ENCODE peak calls at places on chromosomes 13 and 19, in six cellular contexts. One of them, this sample, is unnamed.

GRCh38 chr19:9801976-9802375 is 16.9 kb downstream of the FBXL12 start:
- DNase-seq in H9: peak; percentile 69
- DNase-seq in heart left ventricle: no peak
- DNase-seq in left ventricle myocardium inferior: no peak
- DNase-seq in tibial artery: no peak
- DNase-seq in testis: peak; percentile 58
- DNase-seq in this sample: no peak

GRCh38 chr13:113585828-113586355 is 1.3 kb downstream of the TFDP1 start:
- DNase-seq in heart left ventricle: no peak
- DNase-seq in H9: no peak
- DNase-seq in testis: peak; percentile 13
- DNase-seq in left ventricle myocardium inferior: no peak
- DNase-seq in tibial artery: peak; percentile 37
- DNase-seq in this sample: peak; percentile 3

GRCh38 chr13:65265988-65266387 is 1964.1 kb downstream of the PCDH9 start:
- DNase-seq in left ventricle myocardium inferior: no peak
- DNase-seq in H9: no peak
- DNase-seq in tibial artery: no peak
- DNase-seq in heart left ventricle: no peak
- DNase-seq in testis: no peak
- DNase-seq in this sample: no peak

GRCh38 chr13:58953638-58954037 is 1210.1 kb downstream of the DIAPH3 start:
- DNase-seq in left ventricle myocardium inferior: no peak
- DNase-seq in H9: no peak
- DNase-seq in heart left ventricle: no peak
- DNase-seq in testis: no peak
- DNase-seq in tibial artery: no peak
- DNase-seq in this sample: no peak

GRCh38 chr19:7852851-7853759 is 21.1 kb downstream of the PRR36 start:
- DNase-seq in testis: peak; percentile 81
- DNase-seq in heart left ventricle: peak; percentile 53
- DNase-seq in left ventricle myocardium inferior: peak; percentile 54
- DNase-seq in H9: peak; percentile 96
- DNase-seq in tibial artery: no peak
- DNase-seq in this sample: peak; percentile 60

GRCh38 chr19:5967994-5968430 is 9.9 kb downstream of the RANBP3 start:
- DNase-seq in testis: peak; percentile 85
- DNase-seq in heart left ventricle: peak; percentile 69
- DNase-seq in tibial artery: peak; percentile 77
- DNase-seq in left ventricle myocardium inferior: peak; percentile 52
- DNase-seq in H9: peak; percentile 75
- DNase-seq in this sample: no peak

GRCh38 chr19:12293771-12294307 is 844 bp downstream of the ZNF44 start:
- DNase-seq in tibial artery: peak; percentile 77
- DNase-seq in left ventricle myocardium inferior: peak; percentile 50
- DNase-seq in testis: peak; percentile 71
- DNase-seq in heart left ventricle: peak; percentile 48
- DNase-seq in H9: peak; percentile 74
- DNase-seq in this sample: peak; percentile 48

GRCh38 chr19:10784257-10784656 is 51.8 kb downstream of the TMED1 start:
- DNase-seq in heart left ventricle: peak; percentile 59
- DNase-seq in tibial artery: peak; percentile 72
- DNase-seq in testis: no peak
- DNase-seq in H9: no peak
- DNase-seq in left ventricle myocardium inferior: peak; percentile 43
- DNase-seq in this sample: no peak

GRCh38 chr13:40159736-40160135 is 504.3 kb downstream of the COG6 start:
- DNase-seq in left ventricle myocardium inferior: no peak
- DNase-seq in H9: no peak
- DNase-seq in testis: no peak
- DNase-seq in tibial artery: no peak
- DNase-seq in heart left ventricle: no peak
- DNase-seq in this sample: no peak

GRCh38 chr19:46963093-46963734 is 56.4 kb upstream of the NPAS1 start:
- DNase-seq in testis: no peak
- DNase-seq in tibial artery: no peak
- DNase-seq in left ventricle myocardium inferior: no peak
- DNase-seq in heart left ventricle: no peak
- DNase-seq in H9: no peak
- DNase-seq in this sample: no peak

GRCh38 chr19:6733338-6734095 is 3.9 kb downstream of the GPR108 start:
- DNase-seq in left ventricle myocardium inferior: no peak
- DNase-seq in tibial artery: no peak
- DNase-seq in testis: no peak
- DNase-seq in H9: no peak
- DNase-seq in heart left ventricle: no peak
- DNase-seq in this sample: no peak

GRCh38 chr19:6535558-6536137 is 4.8 kb downstream of the TNFSF9 start:
- DNase-seq in tibial artery: no peak
- DNase-seq in H9: no peak
- DNase-seq in testis: no peak
- DNase-seq in heart left ventricle: no peak
- DNase-seq in left ventricle myocardium inferior: no peak
- DNase-seq in this sample: no peak

GRCh38 chr13:76820759-76821158 is 65.4 kb downstream of the KCTD12 start:
- DNase-seq in H9: no peak
- DNase-seq in heart left ventricle: peak; percentile 77
- DNase-seq in testis: peak; percentile 82
- DNase-seq in left ventricle myocardium inferior: peak; percentile 61
- DNase-seq in tibial artery: peak; percentile 77
- DNase-seq in this sample: no peak

GRCh38 chr13:110425444-110425780 is 118.3 kb downstream of the COL4A2 start:
- DNase-seq in H9: no peak
- DNase-seq in tibial artery: no peak
- DNase-seq in heart left ventricle: no peak
- DNase-seq in testis: no peak
- DNase-seq in left ventricle myocardium inferior: no peak
- DNase-seq in this sample: no peak

GRCh38 chr19:44850641-44851109 is 4.6 kb downstream of the NECTIN2 start:
- DNase-seq in tibial artery: no peak
- DNase-seq in H9: no peak
- DNase-seq in testis: peak; percentile 47
- DNase-seq in left ventricle myocardium inferior: peak; percentile 35
- DNase-seq in heart left ventricle: peak; percentile 52
- DNase-seq in this sample: no peak

GRCh38 chr13:21929400-21929799 is 258.5 kb downstream of the FGF9 start:
- DNase-seq in H9: peak; percentile 40
- DNase-seq in testis: no peak
- DNase-seq in tibial artery: no peak
- DNase-seq in heart left ventricle: no peak
- DNase-seq in left ventricle myocardium inferior: no peak
- DNase-seq in this sample: no peak

GRCh38 chr19:53872762-53873161 is 5.1 kb downstream of the MYADM start:
- DNase-seq in testis: no peak
- DNase-seq in heart left ventricle: no peak
- DNase-seq in tibial artery: no peak
- DNase-seq in left ventricle myocardium inferior: no peak
- DNase-seq in H9: no peak
- DNase-seq in this sample: no peak

GRCh38 chr13:48426052-48426451 is 13.1 kb upstream of the LPAR6 start:
- DNase-seq in heart left ventricle: no peak
- DNase-seq in tibial artery: no peak
- DNase-seq in H9: no peak
- DNase-seq in left ventricle myocardium inferior: no peak
- DNase-seq in testis: no peak
- DNase-seq in this sample: no peak

GRCh38 chr13:110636701-110637201 is 21.4 kb downstream of the NAXD start:
- DNase-seq in testis: no peak
- DNase-seq in heart left ventricle: no peak
- DNase-seq in tibial artery: no peak
- DNase-seq in H9: no peak
- DNase-seq in left ventricle myocardium inferior: no peak
- DNase-seq in this sample: no peak

GRCh38 chr19:43408043-43408442 is 6.6 kb upstream of the TEX101 start:
- DNase-seq in tibial artery: no peak
- DNase-seq in left ventricle myocardium inferior: no peak
- DNase-seq in testis: peak; percentile 17
- DNase-seq in heart left ventricle: no peak
- DNase-seq in H9: no peak
- DNase-seq in this sample: no peak

GRCh38 chr19:43416951-43417623 is 2.4 kb downstream of the TEX101 start:
- DNase-seq in left ventricle myocardium inferior: no peak
- DNase-seq in heart left ventricle: no peak
- DNase-seq in tibial artery: no peak
- DNase-seq in H9: no peak
- DNase-seq in testis: no peak
- DNase-seq in this sample: no peak

GRCh38 chr19:43409415-43409814 is 5.3 kb upstream of the TEX101 start:
- DNase-seq in left ventricle myocardium inferior: no peak
- DNase-seq in heart left ventricle: no peak
- DNase-seq in testis: no peak
- DNase-seq in H9: no peak
- DNase-seq in tibial artery: no peak
- DNase-seq in this sample: no peak

GRCh38 chr19:43414554-43414953 is at the start of gene TEX101:
- DNase-seq in testis: peak; percentile 77
- DNase-seq in tibial artery: no peak
- DNase-seq in left ventricle myocardium inferior: no peak
- DNase-seq in heart left ventricle: no peak
- DNase-seq in H9: no peak
- DNase-seq in this sample: no peak

GRCh38 chr19:43412441-43412840 is 2.2 kb upstream of the TEX101 start:
- DNase-seq in heart left ventricle: no peak
- DNase-seq in left ventricle myocardium inferior: no peak
- DNase-seq in tibial artery: no peak
- DNase-seq in testis: no peak
- DNase-seq in H9: no peak
- DNase-seq in this sample: no peak
- H3K27me3 ChIP-seq in heart left ventricle: no peaks in the 10 kb centered on the region
- H3K27me3 ChIP-seq in left ventricle myocardium inferior: peaks cover 18% of the 10 kb centered on the region
- H3K27me3 ChIP-seq in tibial artery: no peaks in the 10 kb centered on the region
- H3K27me3 ChIP-seq in testis: no peaks in the 10 kb centered on the region
- H3K27me3 ChIP-seq in H9: no peaks in the 10 kb centered on the region
- H3K27me3 ChIP-seq in this sample: no peaks in the 10 kb centered on the region

DNA sequence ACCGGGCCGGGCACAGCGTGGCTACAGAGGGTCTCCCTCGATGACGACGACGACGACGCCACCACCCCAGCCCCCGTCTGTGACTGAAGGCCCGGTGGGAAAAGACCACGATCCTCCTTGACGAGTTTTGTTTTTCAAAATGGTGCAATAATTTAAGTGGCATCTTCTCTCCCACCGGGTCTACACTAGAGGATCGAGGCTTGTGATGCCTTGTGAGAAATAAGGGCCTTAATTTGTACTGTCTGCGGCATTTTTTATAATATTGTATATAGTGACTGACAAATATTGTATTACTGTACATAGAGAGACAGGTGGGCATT is 2.5 kb downstream of the KLF2 start:
- DNase-seq in heart left ventricle: no peak
- DNase-seq in tibial artery: no peak
- DNase-seq in left ventricle myocardium inferior: no peak
- DNase-seq in H9: no peak
- DNase-seq in testis: no peak
- DNase-seq in this sample: no peak
- H3K4me1 ChIP-seq in heart left ventricle: peaks cover 44% of the 10 kb centered on the region
- H3K4me1 ChIP-seq in tibial artery: peaks cover 37% of the 10 kb centered on the region
- H3K4me1 ChIP-seq in left ventricle myocardium inferior: peaks cover 61% of the 10 kb centered on the region
- H3K4me1 ChIP-seq in H9: no peaks in the 10 kb centered on the region
- H3K4me1 ChIP-seq in testis: peaks cover 29% of the 10 kb centered on the region
- H3K4me1 ChIP-seq in this sample: peaks cover 11% of the 10 kb centered on the region

GRCh38 chr19:3269972-3270667 is 45.7 kb downstream of the CELF5 start:
- DNase-seq in heart left ventricle: no peak
- DNase-seq in tibial artery: no peak
- DNase-seq in H9: no peak
- DNase-seq in left ventricle myocardium inferior: no peak
- DNase-seq in testis: no peak
- DNase-seq in this sample: no peak
- H3K27me3 ChIP-seq in heart left ventricle: peaks cover 3% of the 10 kb centered on the region
- H3K27me3 ChIP-seq in tibial artery: no peaks in the 10 kb centered on the region
- H3K27me3 ChIP-seq in H9: no peaks in the 10 kb centered on the region
- H3K27me3 ChIP-seq in left ventricle myocardium inferior: peaks cover 92% of the 10 kb centered on the region
- H3K27me3 ChIP-seq in testis: no peaks in the 10 kb centered on the region
- H3K27me3 ChIP-seq in this sample: no peaks in the 10 kb centered on the region

GRCh38 chr19:49423278-49423984 is at the start of gene PTH2:
- DNase-seq in left ventricle myocardium inferior: no peak
- DNase-seq in tibial artery: no peak
- DNase-seq in heart left ventricle: no peak
- DNase-seq in testis: no peak
- DNase-seq in H9: no peak
- DNase-seq in this sample: no peak
- H3K4me1 ChIP-seq in left ventricle myocardium inferior: peaks cover 49% of the 10 kb centered on the region
- H3K4me1 ChIP-seq in tibial artery: peaks cover 40% of the 10 kb centered on the region
- H3K4me1 ChIP-seq in heart left ventricle: peaks cover 35% of the 10 kb centered on the region
- H3K4me1 ChIP-seq in testis: peaks cover 35% of the 10 kb centered on the region
- H3K4me1 ChIP-seq in H9: peaks cover 2% of the 10 kb centered on the region
- H3K4me1 ChIP-seq in this sample: peaks cover 1% of the 10 kb centered on the region

GRCh38 chr19:39568604-39569003 is 28.6 kb upstream of the EID2 start:
- DNase-seq in tibial artery: no peak
- DNase-seq in left ventricle myocardium inferior: no peak
- DNase-seq in heart left ventricle: no peak
- DNase-seq in testis: no peak
- DNase-seq in H9: no peak
- DNase-seq in this sample: no peak
- H3K27me3 ChIP-seq in tibial artery: no peaks in the 10 kb centered on the region
- H3K27me3 ChIP-seq in left ventricle myocardium inferior: peaks cover 63% of the 10 kb centered on the region
- H3K27me3 ChIP-seq in heart left ventricle: peaks cover 3% of the 10 kb centered on the region
- H3K27me3 ChIP-seq in testis: no peaks in the 10 kb centered on the region
- H3K27me3 ChIP-seq in H9: peaks cover 2% of the 10 kb centered on the region
- H3K27me3 ChIP-seq in this sample: no peaks in the 10 kb centered on the region

This sample was measured in ovary.